ENCODE peak calls at places on chromosome 1, in eight cellular contexts. H, V, W, C, U, R, N and G are unnamed samples.

GRCh38 chr1:63780541-63780940 is 6.7 kb downstream of the ROR1 start:
- DNase-seq in W (no peak), V (no peak), H (no peak), N (no peak), U (no peak), R (no peak), C (no peak), G (no peak)

GRCh38 chr1:230899845-230900251 is 31.5 kb upstream of the C1orf198 start:
- DNase-seq in H (no peak), N (no peak), W (no peak), U (no peak), C (no peak), R (no peak), V (no peak), G (no peak)

GRCh38 chr1:204419064-204419403 is 7.4 kb upstream of the PPP1R15B start:
- DNase-seq in W (no peak), R (no peak), N (no peak), U (no peak), C (no peak), H (no peak), V (no peak), G (no peak)

GRCh38 chr1:92485374-92486250 is 1.1 kb downstream of the GFI1 start:
- DNase-seq in H (peak; percentile 93), V (no peak), N (peak; percentile 56), W (peak; percentile 88), R (peak; percentile 74), U (peak; percentile 67), C (peak; percentile 74), G (no peak)

GRCh38 chr1:23529146-23530088 is 1.6 kb downstream of the E2F2 start:
- DNase-seq in C (no peak), U (no peak), H (peak; percentile 47), V (no peak), R (no peak), W (peak; percentile 72), N (peak; percentile 88), G (no peak)

GRCh38 chr1:184315254-184315653 is 71.6 kb upstream of the C1orf21 start:
- DNase-seq in H (no peak), U (no peak), V (no peak), R (no peak), N (no peak), C (no peak), W (no peak), G (no peak)

GRCh38 chr1:98422821-98423220 is 238.7 kb upstream of the SNX7 start:
- DNase-seq in R (no peak), U (no peak), H (no peak), N (no peak), C (no peak), V (no peak), W (no peak), G (no peak)

GRCh38 chr1:54248966-54249365 is 49.0 kb downstream of the MRPL37 start:
- DNase-seq in U (no peak), H (no peak), R (no peak), N (no peak), V (no peak), W (no peak), C (no peak), G (no peak)

GRCh38 chr1:230702934-230703678 is 10.8 kb downstream of the AGT start:
- DNase-seq in U (peak; percentile 30), N (no peak), W (no peak), C (no peak), R (no peak), V (no peak), H (no peak), G (no peak)

GRCh38 chr1:3066250-3066711 is 2.7 kb upstream of the PRDM16 start:
- DNase-seq in W (peak; percentile 40), U (peak; percentile 79), R (no peak), C (peak; percentile 82), N (peak; percentile 79), V (no peak), H (no peak), G (peak; percentile 36)
- TF ChIP-seq CTCF in W (no peak), U (peak; percentile 72), R (no peak), C (peak; percentile 47), N (peak; percentile 10), V (no peak), H (no peak), G (no peak)

DNA sequence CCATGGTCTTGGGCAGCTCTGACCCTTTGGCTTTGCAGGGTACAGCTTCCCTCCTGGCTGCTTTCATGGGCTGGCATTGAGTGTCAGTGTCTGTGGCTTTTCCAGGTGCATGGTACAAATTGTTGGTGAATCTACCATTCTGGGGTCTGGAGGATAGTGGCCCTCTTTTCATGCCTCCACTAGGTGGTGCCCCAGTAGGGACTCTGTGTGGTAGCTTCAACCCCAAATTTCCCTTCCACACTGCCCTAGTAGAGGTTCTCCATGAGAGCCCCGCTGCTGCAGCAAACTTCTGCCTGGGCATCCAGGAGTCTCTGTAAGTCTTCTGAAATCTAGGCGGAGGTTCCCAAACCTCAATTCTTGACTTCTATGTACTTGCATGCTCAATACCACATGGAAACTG is 494.5 kb upstream of the LRRC7 start:
- DNase-seq in U (no peak), H (no peak), V (no peak), C (no peak), N (no peak), R (no peak), W (no peak), G (no peak)
- TF ChIP-seq CTCF in U (no peak), H (peak; percentile 7), V (no peak), C (no peak), N (no peak), R (no peak), W (no peak), G (no peak)

GRCh38 chr1:109790735-109791494 is 27.2 kb upstream of the EPS8L3 start:
- DNase-seq in W (peak; percentile 85), U (no peak), V (peak; percentile 20), C (peak; percentile 84), N (no peak), H (peak; percentile 79), R (peak; percentile 85), G (peak; percentile 91)
- TF ChIP-seq CTCF in W (no peak), U (no peak), V (no peak), C (peak; percentile 35), N (no peak), H (peak; percentile 41), R (peak; percentile 53), G (peak; percentile 74)

GRCh38 chr1:209512821-209513220 is 70.7 kb upstream of the CAMK1G start:
- DNase-seq in N (no peak), V (no peak), C (no peak), H (no peak), U (no peak), R (no peak), W (no peak), G (no peak)

GRCh38 chr1:209516771-209517471 is 66.6 kb upstream of the CAMK1G start:
- DNase-seq in R (no peak), H (no peak), V (no peak), W (no peak), U (peak; percentile 44), N (no peak), C (no peak), G (no peak)

GRCh38 chr1:209510063-209510462 is 73.5 kb upstream of the CAMK1G start:
- DNase-seq in N (no peak), H (no peak), U (no peak), V (no peak), R (no peak), W (no peak), C (no peak), G (no peak)

GRCh38 chr1:209511169-209511568 is 72.3 kb upstream of the CAMK1G start:
- DNase-seq in R (no peak), N (no peak), W (no peak), H (no peak), V (no peak), U (no peak), C (no peak), G (no peak)

GRCh38 chr1:209513226-209513625 is 70.3 kb upstream of the CAMK1G start:
- DNase-seq in N (no peak), C (no peak), V (no peak), R (peak; percentile 37), H (peak; percentile 47), W (no peak), U (peak; percentile 12), G (no peak)
- TF ChIP-seq CTCF in N (no peak), C (peak; percentile 20), V (no peak), R (peak; percentile 38), H (peak; percentile 61), W (no peak), U (peak; percentile 70), G (peak; percentile 67)

DNA sequence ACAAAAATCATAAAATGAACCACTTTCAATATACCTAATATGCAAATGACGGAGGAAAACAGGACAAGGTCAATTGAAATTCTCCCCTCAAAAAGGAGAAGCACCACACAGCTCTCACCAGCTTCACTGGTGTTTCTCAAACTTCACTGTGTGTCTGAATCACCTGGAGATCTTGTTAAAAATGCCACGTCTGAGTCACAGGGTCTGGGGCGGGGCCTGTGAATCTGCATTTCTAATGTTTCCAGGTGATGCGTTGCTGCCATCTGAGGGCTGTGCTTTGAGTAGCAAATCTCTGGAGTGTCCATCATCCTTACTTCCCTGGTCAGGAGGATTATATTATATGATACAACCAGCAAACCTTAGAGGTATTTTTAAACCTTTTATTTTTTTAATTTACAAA is 9.0 kb downstream of the CLDN19 start:
- DNase-seq in H (peak; percentile 44), V (no peak), W (no peak), N (peak; percentile 25), C (no peak), R (no peak), U (no peak), G (no peak)
- TF ChIP-seq CTCF in H (no peak), V (no peak), W (no peak), N (no peak), C (no peak), R (peak; percentile 10), U (no peak), G (no peak)

DNA sequence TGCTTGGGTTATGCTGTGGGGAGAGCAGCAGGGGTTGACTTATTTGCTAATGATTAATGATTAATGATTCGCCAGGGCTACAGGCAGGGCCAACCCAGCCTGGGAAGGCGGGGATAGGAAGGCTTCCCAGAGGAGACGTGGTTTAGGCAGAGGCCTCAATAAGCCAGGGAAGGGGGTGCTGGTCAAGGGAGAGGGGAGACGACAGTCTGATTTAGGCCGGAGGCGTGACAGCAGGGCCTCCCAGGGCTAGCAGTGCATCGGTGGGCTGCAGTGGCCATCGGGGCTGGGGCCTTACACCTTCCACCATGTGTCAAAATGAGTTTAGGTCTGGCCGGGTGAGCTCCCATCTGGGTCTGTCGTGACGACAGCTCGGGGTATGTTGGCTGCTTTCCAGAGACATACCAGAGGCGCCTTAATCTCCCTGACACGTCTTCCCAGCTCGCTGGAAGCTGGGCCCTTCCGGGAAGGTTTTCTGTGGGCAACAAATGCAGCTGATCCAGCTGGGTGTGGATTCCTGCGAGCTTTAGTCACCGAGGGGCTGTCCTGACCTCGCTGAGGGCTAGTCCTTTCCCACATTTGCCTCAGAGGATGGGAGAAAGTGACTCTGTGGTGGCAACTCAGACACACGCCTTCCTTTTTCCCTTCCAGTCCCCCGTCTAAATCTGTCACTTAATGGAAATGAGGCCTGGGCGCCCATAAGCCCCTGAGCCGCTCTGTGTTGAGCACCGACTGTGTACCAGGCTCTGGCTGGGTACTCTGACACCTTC is 3.7 kb upstream of the SLC1A7 start:
- DNase-seq in R (no peak), H (no peak), N (no peak), V (peak; percentile 58), U (no peak), C (peak; percentile 72), W (peak; percentile 73), G (no peak)
- TF ChIP-seq CTCF in R (no peak), H (no peak), N (no peak), V (no peak), U (no peak), C (no peak), W (no peak), G (no peak)

GRCh38 chr1:197692965-197693364 is 82.3 kb downstream of the DENND1B start:
- DNase-seq in R (peak; percentile 8), C (no peak), H (peak; percentile 18), U (no peak), V (no peak), W (no peak), N (no peak), G (no peak)
- TF ChIP-seq CTCF in R (peak; percentile 55), C (no peak), H (peak; percentile 15), U (no peak), V (no peak), W (no peak), N (no peak), G (peak; percentile 10)